ENCODE peak calls at places on chromosome 2, in six cellular contexts. One of them, this sample, is unnamed.

GRCh38 chr2:86274918-86275275 is 62.5 kb downstream of the REEP1 start:
- DNase-seq in hepatocyte: peak; percentile 88
- DNase-seq in PC-3: no peak
- DNase-seq in thoracic aorta: no peak
- DNase-seq in heart left ventricle: peak; percentile 60
- DNase-seq in testis: no peak
- DNase-seq in this sample: no peak

GRCh38 chr2:242060212-242060835 is 190.8 kb downstream of the RTP5 start:
- DNase-seq in testis: no peak
- DNase-seq in heart left ventricle: no peak
- DNase-seq in hepatocyte: peak; percentile 44
- DNase-seq in thoracic aorta: no peak
- DNase-seq in PC-3: peak; percentile 63
- DNase-seq in this sample: no peak

GRCh38 chr2:144208924-144209323 is 311.0 kb downstream of the ZEB2 start:
- DNase-seq in heart left ventricle: no peak
- DNase-seq in testis: no peak
- DNase-seq in hepatocyte: no peak
- DNase-seq in PC-3: no peak
- DNase-seq in thoracic aorta: no peak
- DNase-seq in this sample: peak; percentile 14

GRCh38 chr2:121345101-121345500 is 60.1 kb upstream of the TFCP2L1 start:
- DNase-seq in PC-3: no peak
- DNase-seq in thoracic aorta: no peak
- DNase-seq in hepatocyte: no peak
- DNase-seq in heart left ventricle: no peak
- DNase-seq in testis: no peak
- DNase-seq in this sample: no peak

GRCh38 chr2:97950329-97951154 is 45.2 kb downstream of the TMEM131 start:
- DNase-seq in heart left ventricle: no peak
- DNase-seq in testis: no peak
- DNase-seq in thoracic aorta: no peak
- DNase-seq in PC-3: peak; percentile 82
- DNase-seq in hepatocyte: peak; percentile 16
- DNase-seq in this sample: no peak

GRCh38 chr2:100730290-100730868 is 89.6 kb upstream of the NPAS2 start:
- DNase-seq in PC-3: peak; percentile 88
- DNase-seq in heart left ventricle: peak; percentile 44
- DNase-seq in testis: peak; percentile 61
- DNase-seq in thoracic aorta: no peak
- DNase-seq in hepatocyte: peak; percentile 54
- DNase-seq in this sample: peak; percentile 27

GRCh38 chr2:42975358-42975717 is 183.0 kb upstream of the HAAO start:
- DNase-seq in heart left ventricle: no peak
- DNase-seq in hepatocyte: no peak
- DNase-seq in thoracic aorta: no peak
- DNase-seq in PC-3: no peak
- DNase-seq in testis: no peak
- DNase-seq in this sample: no peak

GRCh38 chr2:183079335-183079775 is 808 bp downstream of the DUSP19 start:
- DNase-seq in PC-3: no peak
- DNase-seq in thoracic aorta: no peak
- DNase-seq in hepatocyte: no peak
- DNase-seq in testis: peak; percentile 40
- DNase-seq in heart left ventricle: no peak
- DNase-seq in this sample: no peak

GRCh38 chr2:239947361-239948045 is 77.6 kb downstream of the NDUFA10 start:
- DNase-seq in hepatocyte: no peak
- DNase-seq in testis: no peak
- DNase-seq in PC-3: no peak
- DNase-seq in heart left ventricle: peak; percentile 14
- DNase-seq in thoracic aorta: no peak
- DNase-seq in this sample: no peak

GRCh38 chr2:135874966-135875365 is 1.3 kb downstream of the MCM6 start:
- DNase-seq in testis: no peak
- DNase-seq in heart left ventricle: no peak
- DNase-seq in PC-3: no peak
- DNase-seq in hepatocyte: no peak
- DNase-seq in thoracic aorta: no peak
- DNase-seq in this sample: no peak

GRCh38 chr2:190184460-190184859 is 121.9 kb upstream of the MSTN start:
- DNase-seq in hepatocyte: no peak
- DNase-seq in PC-3: no peak
- DNase-seq in testis: no peak
- DNase-seq in thoracic aorta: no peak
- DNase-seq in heart left ventricle: no peak
- DNase-seq in this sample: no peak

GRCh38 chr2:124323321-124323720 is 298.2 kb downstream of the CNTNAP5 start:
- DNase-seq in hepatocyte: peak; percentile 56
- DNase-seq in testis: no peak
- DNase-seq in heart left ventricle: no peak
- DNase-seq in PC-3: no peak
- DNase-seq in thoracic aorta: no peak
- DNase-seq in this sample: no peak

GRCh38 chr2:124325667-124326425 is 300.8 kb downstream of the CNTNAP5 start:
- DNase-seq in hepatocyte: peak; percentile 6
- DNase-seq in PC-3: no peak
- DNase-seq in heart left ventricle: no peak
- DNase-seq in thoracic aorta: no peak
- DNase-seq in testis: no peak
- DNase-seq in this sample: no peak

GRCh38 chr2:124328397-124328796 is 303.3 kb downstream of the CNTNAP5 start:
- DNase-seq in PC-3: no peak
- DNase-seq in thoracic aorta: no peak
- DNase-seq in testis: no peak
- DNase-seq in heart left ventricle: no peak
- DNase-seq in hepatocyte: no peak
- DNase-seq in this sample: no peak

GRCh38 chr2:124327293-124327692 is 302.2 kb downstream of the CNTNAP5 start:
- DNase-seq in thoracic aorta: no peak
- DNase-seq in heart left ventricle: no peak
- DNase-seq in testis: no peak
- DNase-seq in hepatocyte: no peak
- DNase-seq in PC-3: no peak
- DNase-seq in this sample: no peak
- TF ChIP-seq CTCF in thoracic aorta: no peak
- TF ChIP-seq CTCF in heart left ventricle: no peak
- TF ChIP-seq CTCF in testis: no peak
- TF ChIP-seq CTCF in hepatocyte: no peak
- TF ChIP-seq CTCF in PC-3: no peak
- TF ChIP-seq CTCF in this sample: no peak

GRCh38 chr2:130339885-130340745 is 2.6 kb upstream of the IMP4 start:
- DNase-seq in testis: no peak
- DNase-seq in hepatocyte: peak; percentile 6
- DNase-seq in thoracic aorta: no peak
- DNase-seq in PC-3: no peak
- DNase-seq in heart left ventricle: no peak
- DNase-seq in this sample: no peak
- H3K4me3 ChIP-seq in testis: no peak overlapping the region
- H3K4me3 ChIP-seq in hepatocyte: no peak overlapping the region
- H3K4me3 ChIP-seq in thoracic aorta: no peak overlapping the region
- H3K4me3 ChIP-seq in PC-3: no peak overlapping the region
- H3K4me3 ChIP-seq in heart left ventricle: no peak overlapping the region
- H3K4me3 ChIP-seq in this sample: no peak overlapping the region

GRCh38 chr2:101931402-101931801 is 60.4 kb upstream of the IL1R2 start:
- DNase-seq in thoracic aorta: no peak
- DNase-seq in PC-3: no peak
- DNase-seq in heart left ventricle: no peak
- DNase-seq in testis: no peak
- DNase-seq in hepatocyte: no peak
- DNase-seq in this sample: no peak
- TF ChIP-seq CTCF in thoracic aorta: no peak
- TF ChIP-seq CTCF in PC-3: no peak
- TF ChIP-seq CTCF in heart left ventricle: no peak
- TF ChIP-seq CTCF in testis: no peak
- TF ChIP-seq CTCF in hepatocyte: no peak
- TF ChIP-seq CTCF in this sample: no peak

DNA sequence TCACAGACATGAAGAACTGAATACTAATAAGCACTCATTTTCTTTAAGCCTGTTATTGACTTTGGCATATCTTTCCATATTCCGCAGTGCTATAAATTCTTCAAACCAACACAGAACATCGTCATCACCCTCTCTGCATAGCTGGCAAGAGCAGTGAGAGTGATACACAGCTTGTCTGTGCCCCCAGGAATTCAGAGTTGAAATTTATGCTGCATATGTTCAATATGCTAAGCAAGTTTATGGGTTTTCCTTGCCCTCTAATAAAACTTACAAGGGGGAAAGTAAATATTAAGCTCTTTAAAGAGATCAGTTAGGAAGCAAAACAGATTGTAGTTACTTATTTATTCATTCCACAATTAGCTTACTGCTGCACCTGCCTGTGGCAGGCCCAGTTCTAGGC is 32.7 kb downstream of the CTLA4 start:
- DNase-seq in PC-3: peak; percentile 39
- DNase-seq in thoracic aorta: no peak
- DNase-seq in heart left ventricle: no peak
- DNase-seq in testis: no peak
- DNase-seq in hepatocyte: peak; percentile 17
- DNase-seq in this sample: no peak
- H3K4me3 ChIP-seq in PC-3: no peak overlapping the region
- H3K4me3 ChIP-seq in thoracic aorta: no peak overlapping the region
- H3K4me3 ChIP-seq in heart left ventricle: no peak overlapping the region
- H3K4me3 ChIP-seq in testis: no peak overlapping the region
- H3K4me3 ChIP-seq in hepatocyte: no peak overlapping the region
- H3K4me3 ChIP-seq in this sample: no peak overlapping the region

GRCh38 chr2:192741889-192742288 is 547.2 kb upstream of the TMEFF2 start:
- DNase-seq in heart left ventricle: no peak
- DNase-seq in PC-3: peak; percentile 30
- DNase-seq in testis: no peak
- DNase-seq in hepatocyte: peak; percentile 11
- DNase-seq in thoracic aorta: no peak
- DNase-seq in this sample: no peak
- TF ChIP-seq CTCF in heart left ventricle: no peak
- TF ChIP-seq CTCF in PC-3: peak; percentile 59
- TF ChIP-seq CTCF in testis: no peak
- TF ChIP-seq CTCF in hepatocyte: peak; percentile 45
- TF ChIP-seq CTCF in thoracic aorta: no peak
- TF ChIP-seq CTCF in this sample: peak; percentile 34

GRCh38 chr2:12109363-12110017 is 363.1 kb downstream of the LPIN1 start:
- DNase-seq in thoracic aorta: no peak
- DNase-seq in testis: no peak
- DNase-seq in PC-3: no peak
- DNase-seq in hepatocyte: no peak
- DNase-seq in heart left ventricle: no peak
- DNase-seq in this sample: no peak
- H3K4me3 ChIP-seq in thoracic aorta: no peak overlapping the region
- H3K4me3 ChIP-seq in testis: no peak overlapping the region
- H3K4me3 ChIP-seq in PC-3: no peak overlapping the region
- H3K4me3 ChIP-seq in hepatocyte: no peak overlapping the region
- H3K4me3 ChIP-seq in heart left ventricle: no peak overlapping the region
- H3K4me3 ChIP-seq in this sample: no peak overlapping the region

GRCh38 chr2:127092951-127093516 is 13.9 kb downstream of the BIN1 start:
- DNase-seq in testis: no peak
- DNase-seq in PC-3: peak; percentile 19
- DNase-seq in heart left ventricle: no peak
- DNase-seq in hepatocyte: no peak
- DNase-seq in thoracic aorta: no peak
- DNase-seq in this sample: no peak
- TF ChIP-seq CTCF in testis: no peak
- TF ChIP-seq CTCF in PC-3: no peak
- TF ChIP-seq CTCF in heart left ventricle: no peak
- TF ChIP-seq CTCF in hepatocyte: no peak
- TF ChIP-seq CTCF in thoracic aorta: no peak
- TF ChIP-seq CTCF in this sample: no peak

DNA sequence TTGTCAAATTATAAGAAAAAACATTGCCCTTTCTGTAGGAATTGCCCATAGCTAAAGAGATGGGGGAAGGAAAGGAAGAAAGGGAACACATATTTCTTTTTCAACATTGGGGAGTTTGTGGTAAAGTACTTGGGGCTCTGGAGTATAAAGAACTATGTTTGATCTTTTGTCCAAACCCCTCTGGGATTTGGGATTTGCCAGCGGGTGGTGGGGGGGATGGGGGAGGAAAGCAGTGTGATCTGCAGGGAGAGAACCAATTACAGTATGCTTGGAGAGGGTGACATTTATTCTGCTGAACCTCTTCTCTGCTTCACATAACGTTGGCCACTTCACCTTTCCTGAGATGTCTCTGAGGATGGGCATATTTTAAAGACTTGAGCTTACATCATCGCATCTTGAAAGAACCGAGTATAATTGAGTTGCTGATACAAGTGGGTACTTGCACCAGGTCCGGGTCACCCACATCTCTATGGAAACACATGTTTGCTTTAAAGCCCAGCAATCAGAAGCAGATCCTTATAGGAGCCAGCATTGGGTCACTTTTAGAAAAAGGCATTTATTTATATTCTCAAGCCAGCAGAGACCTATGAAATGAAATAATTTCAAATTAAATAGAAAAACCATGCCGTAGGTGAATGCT is 73.1 kb downstream of the SPATS2L start:
- DNase-seq in heart left ventricle: no peak
- DNase-seq in thoracic aorta: no peak
- DNase-seq in PC-3: no peak
- DNase-seq in hepatocyte: no peak
- DNase-seq in testis: no peak
- DNase-seq in this sample: no peak
- H3K4me3 ChIP-seq in heart left ventricle: no peak overlapping the region
- H3K4me3 ChIP-seq in thoracic aorta: peak overlapping the region; percentile 49
- H3K4me3 ChIP-seq in PC-3: no peak overlapping the region
- H3K4me3 ChIP-seq in hepatocyte: no peak overlapping the region
- H3K4me3 ChIP-seq in testis: no peak overlapping the region
- H3K4me3 ChIP-seq in this sample: no peak overlapping the region

GRCh38 chr2:20005891-20006470 is 6.5 kb downstream of the MATN3 start:
- DNase-seq in hepatocyte: no peak
- DNase-seq in thoracic aorta: no peak
- DNase-seq in heart left ventricle: no peak
- DNase-seq in testis: no peak
- DNase-seq in PC-3: no peak
- DNase-seq in this sample: no peak

GRCh38 chr2:20008703-20009102 is 3.8 kb downstream of the MATN3 start:
- DNase-seq in thoracic aorta: no peak
- DNase-seq in testis: no peak
- DNase-seq in hepatocyte: peak; percentile 15
- DNase-seq in heart left ventricle: no peak
- DNase-seq in PC-3: peak; percentile 57
- DNase-seq in this sample: no peak

GRCh38 chr2:20001361-20001863 is 11.1 kb downstream of the MATN3 start:
- DNase-seq in testis: no peak
- DNase-seq in heart left ventricle: no peak
- DNase-seq in thoracic aorta: no peak
- DNase-seq in hepatocyte: no peak
- DNase-seq in PC-3: peak; percentile 25
- DNase-seq in this sample: no peak

GRCh38 chr2:20005067-20005627 is 7.3 kb downstream of the MATN3 start:
- DNase-seq in hepatocyte: no peak
- DNase-seq in testis: no peak
- DNase-seq in heart left ventricle: no peak
- DNase-seq in PC-3: no peak
- DNase-seq in thoracic aorta: no peak
- DNase-seq in this sample: no peak
- TF ChIP-seq CTCF in hepatocyte: no peak
- TF ChIP-seq CTCF in testis: no peak
- TF ChIP-seq CTCF in heart left ventricle: no peak
- TF ChIP-seq CTCF in PC-3: no peak
- TF ChIP-seq CTCF in thoracic aorta: no peak
- TF ChIP-seq CTCF in this sample: no peak

DNA sequence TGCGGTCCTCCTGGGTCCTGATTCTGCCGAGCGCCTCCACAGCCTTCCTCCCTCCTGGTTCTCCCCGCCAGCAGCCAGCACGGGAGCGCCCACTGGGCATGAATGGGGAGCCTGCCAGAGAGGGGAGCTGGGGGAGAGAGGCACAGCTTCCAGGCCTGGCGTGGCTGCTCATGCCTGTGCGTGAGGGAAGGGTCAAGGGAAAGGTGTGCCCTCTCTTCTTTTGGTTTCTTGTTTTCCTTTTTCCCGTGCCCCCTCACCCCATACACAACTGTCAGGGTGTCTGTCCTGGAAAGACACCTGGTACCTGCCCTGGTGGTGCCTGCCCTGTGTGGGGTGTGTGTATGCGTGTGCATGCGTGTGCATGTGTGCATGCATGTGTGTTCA is 4.7 kb upstream of the NEURL3 start:
- DNase-seq in heart left ventricle: no peak
- DNase-seq in thoracic aorta: no peak
- DNase-seq in hepatocyte: no peak
- DNase-seq in testis: no peak
- DNase-seq in PC-3: no peak
- DNase-seq in this sample: no peak
- H3K4me3 ChIP-seq in heart left ventricle: no peak overlapping the region
- H3K4me3 ChIP-seq in thoracic aorta: no peak overlapping the region
- H3K4me3 ChIP-seq in hepatocyte: no peak overlapping the region
- H3K4me3 ChIP-seq in testis: no peak overlapping the region
- H3K4me3 ChIP-seq in PC-3: no peak overlapping the region
- H3K4me3 ChIP-seq in this sample: no peak overlapping the region